ENCODE peak calls at places on chromosomes 1 and 21, in six cellular contexts. One of them, this sample, is unnamed.
A peak's percentile ranks its signal among the peaks of the same experiment; 100 is the strongest.

GRCh38 chr21:31983120-31983519 is 110.3 kb downstream of the HUNK start:
- DNase-seq in uterus: no peak
- DNase-seq in body of pancreas: peak; percentile 73
- DNase-seq in cardiac muscle cell: no peak
- DNase-seq in stomach: no peak
- DNase-seq in right lobe of liver: peak; percentile 84
- DNase-seq in this sample: no peak

GRCh38 chr21:38467911-38468310 is 30.4 kb downstream of the ERG start:
- DNase-seq in body of pancreas: no peak
- DNase-seq in stomach: no peak
- DNase-seq in uterus: no peak
- DNase-seq in right lobe of liver: no peak
- DNase-seq in cardiac muscle cell: no peak
- DNase-seq in this sample: no peak

GRCh38 chr1:174682419-174683008 is 234.8 kb downstream of the GPR52 start:
- DNase-seq in right lobe of liver: no peak
- DNase-seq in cardiac muscle cell: no peak
- DNase-seq in uterus: no peak
- DNase-seq in body of pancreas: no peak
- DNase-seq in stomach: no peak
- DNase-seq in this sample: no peak

GRCh38 chr1:240947438-240948224 is 335.7 kb upstream of the GREM2 start:
- DNase-seq in cardiac muscle cell: no peak
- DNase-seq in body of pancreas: no peak
- DNase-seq in right lobe of liver: no peak
- DNase-seq in uterus: no peak
- DNase-seq in stomach: no peak
- DNase-seq in this sample: no peak

GRCh38 chr21:44615881-44616590 is 4.2 kb downstream of the KRTAP10-8 start:
- DNase-seq in stomach: no peak
- DNase-seq in uterus: no peak
- DNase-seq in right lobe of liver: no peak
- DNase-seq in body of pancreas: no peak
- DNase-seq in cardiac muscle cell: no peak
- DNase-seq in this sample: no peak

GRCh38 chr1:209402697-209403096 is 180.8 kb upstream of the CAMK1G start:
- DNase-seq in uterus: no peak
- DNase-seq in stomach: no peak
- DNase-seq in body of pancreas: no peak
- DNase-seq in right lobe of liver: no peak
- DNase-seq in cardiac muscle cell: no peak
- DNase-seq in this sample: no peak

GRCh38 chr1:165650981-165651625 is 20.1 kb downstream of the MGST3 start:
- DNase-seq in right lobe of liver: no peak
- DNase-seq in cardiac muscle cell: no peak
- DNase-seq in stomach: no peak
- DNase-seq in body of pancreas: no peak
- DNase-seq in uterus: no peak
- DNase-seq in this sample: no peak

GRCh38 chr1:221742555-221743415 is 896 bp upstream of the DUSP10 start:
- DNase-seq in body of pancreas: peak; percentile 92
- DNase-seq in uterus: peak; percentile 73
- DNase-seq in right lobe of liver: peak; percentile 96
- DNase-seq in cardiac muscle cell: peak; percentile 80
- DNase-seq in stomach: peak; percentile 83
- DNase-seq in this sample: peak; percentile 96

GRCh38 chr1:186481303-186481888 is 20.5 kb upstream of the PDC start:
- DNase-seq in body of pancreas: no peak
- DNase-seq in uterus: no peak
- DNase-seq in right lobe of liver: no peak
- DNase-seq in stomach: no peak
- DNase-seq in cardiac muscle cell: no peak
- DNase-seq in this sample: no peak

GRCh38 chr1:88730132-88730675 is 46.1 kb downstream of the PKN2 start:
- DNase-seq in body of pancreas: peak; percentile 5
- DNase-seq in uterus: no peak
- DNase-seq in right lobe of liver: no peak
- DNase-seq in stomach: no peak
- DNase-seq in cardiac muscle cell: no peak
- DNase-seq in this sample: no peak

GRCh38 chr1:86648255-86648654 is 56.1 kb upstream of the SH3GLB1 start:
- DNase-seq in right lobe of liver: no peak
- DNase-seq in uterus: no peak
- DNase-seq in stomach: no peak
- DNase-seq in body of pancreas: no peak
- DNase-seq in cardiac muscle cell: no peak
- DNase-seq in this sample: no peak

GRCh38 chr1:54323324-54323739 is 82.9 kb downstream of the SSBP3 start:
- DNase-seq in cardiac muscle cell: no peak
- DNase-seq in body of pancreas: peak; percentile 36
- DNase-seq in right lobe of liver: peak; percentile 51
- DNase-seq in uterus: no peak
- DNase-seq in stomach: peak; percentile 70
- DNase-seq in this sample: no peak
- H3K4me1 ChIP-seq in cardiac muscle cell: peaks cover 58% of the 10 kb centered on the region
- H3K4me1 ChIP-seq in body of pancreas: peaks cover 9% of the 10 kb centered on the region
- H3K4me1 ChIP-seq in right lobe of liver: no peaks in the 10 kb centered on the region
- H3K4me1 ChIP-seq in uterus: peaks cover 41% of the 10 kb centered on the region
- H3K4me1 ChIP-seq in stomach: peaks cover 54% of the 10 kb centered on the region
- H3K4me1 ChIP-seq in this sample: peaks cover 41% of the 10 kb centered on the region

GRCh38 chr21:33969600-33969999 is 54.0 kb upstream of the ATP5PO start:
- DNase-seq in body of pancreas: no peak
- DNase-seq in stomach: no peak
- DNase-seq in uterus: no peak
- DNase-seq in cardiac muscle cell: no peak
- DNase-seq in right lobe of liver: no peak
- DNase-seq in this sample: no peak
- H3K4me3 ChIP-seq in body of pancreas: no peak overlapping the region
- H3K4me3 ChIP-seq in stomach: no peak overlapping the region
- H3K4me3 ChIP-seq in uterus: no peak overlapping the region
- H3K4me3 ChIP-seq in cardiac muscle cell: no peak overlapping the region
- H3K4me3 ChIP-seq in right lobe of liver: no peak overlapping the region
- H3K4me3 ChIP-seq in this sample: no peak overlapping the region

GRCh38 chr1:27408151-27408550 is 15.7 kb downstream of the GPR3 start:
- DNase-seq in stomach: no peak
- DNase-seq in body of pancreas: no peak
- DNase-seq in cardiac muscle cell: no peak
- DNase-seq in uterus: no peak
- DNase-seq in right lobe of liver: no peak
- DNase-seq in this sample: no peak
- H3K4me1 ChIP-seq in stomach: peaks cover 27% of the 10 kb centered on the region
- H3K4me1 ChIP-seq in body of pancreas: no peaks in the 10 kb centered on the region
- H3K4me1 ChIP-seq in cardiac muscle cell: peaks cover 13% of the 10 kb centered on the region
- H3K4me1 ChIP-seq in uterus: peaks cover 15% of the 10 kb centered on the region
- H3K4me1 ChIP-seq in right lobe of liver: no peaks in the 10 kb centered on the region
- H3K4me1 ChIP-seq in this sample: peaks cover 49% of the 10 kb centered on the region

DNA sequence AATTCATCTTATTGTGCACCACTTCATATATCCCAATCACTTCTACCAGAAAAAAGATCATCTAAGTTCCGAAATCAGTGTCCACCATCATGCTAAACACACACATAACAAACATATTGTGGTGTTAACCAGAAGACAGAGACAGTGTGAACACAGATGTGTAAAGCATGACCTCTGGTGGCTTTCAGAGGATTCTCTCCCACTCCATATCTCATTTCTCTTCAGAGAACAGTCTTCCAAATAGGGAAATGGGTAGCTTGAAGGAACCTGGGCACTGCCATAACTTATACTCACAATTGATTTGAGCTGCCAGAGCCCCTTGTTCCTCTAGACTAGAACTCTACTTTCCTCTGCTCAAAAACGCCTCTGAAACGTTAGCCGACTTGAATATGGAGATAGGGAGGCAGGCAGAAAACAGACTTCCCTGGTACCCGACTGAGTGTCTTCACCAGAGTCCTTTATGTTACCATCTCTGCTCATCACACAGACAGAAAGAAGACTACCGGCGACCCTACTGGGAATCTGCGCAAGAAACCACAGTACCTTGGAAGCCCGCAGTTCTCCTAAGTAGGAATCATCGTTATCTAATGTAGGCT is 1.8 kb upstream of the ELAPOR1 start:
- DNase-seq in uterus: no peak
- DNase-seq in stomach: no peak
- DNase-seq in body of pancreas: no peak
- DNase-seq in right lobe of liver: no peak
- DNase-seq in cardiac muscle cell: no peak
- DNase-seq in this sample: no peak
- H3K4me3 ChIP-seq in uterus: peak overlapping the region; percentile 27
- H3K4me3 ChIP-seq in stomach: peak overlapping the region; percentile 53
- H3K4me3 ChIP-seq in body of pancreas: no peak overlapping the region
- H3K4me3 ChIP-seq in right lobe of liver: no peak overlapping the region
- H3K4me3 ChIP-seq in cardiac muscle cell: no peak overlapping the region
- H3K4me3 ChIP-seq in this sample: no peak overlapping the region

GRCh38 chr21:41136286-41136685 is 31.7 kb upstream of the BACE2 start:
- DNase-seq in uterus: no peak
- DNase-seq in body of pancreas: no peak
- DNase-seq in right lobe of liver: no peak
- DNase-seq in stomach: no peak
- DNase-seq in cardiac muscle cell: no peak
- DNase-seq in this sample: no peak

GRCh38 chr21:41137401-41137800 is 30.6 kb upstream of the BACE2 start:
- DNase-seq in body of pancreas: no peak
- DNase-seq in stomach: no peak
- DNase-seq in cardiac muscle cell: no peak
- DNase-seq in uterus: no peak
- DNase-seq in right lobe of liver: no peak
- DNase-seq in this sample: no peak

GRCh38 chr21:41137889-41138288 is 30.1 kb upstream of the BACE2 start:
- DNase-seq in stomach: no peak
- DNase-seq in cardiac muscle cell: no peak
- DNase-seq in body of pancreas: no peak
- DNase-seq in uterus: no peak
- DNase-seq in right lobe of liver: no peak
- DNase-seq in this sample: no peak

GRCh38 chr21:41133896-41134522 is 34.0 kb upstream of the BACE2 start:
- DNase-seq in cardiac muscle cell: peak; percentile 48
- DNase-seq in right lobe of liver: no peak
- DNase-seq in stomach: no peak
- DNase-seq in body of pancreas: no peak
- DNase-seq in uterus: no peak
- DNase-seq in this sample: no peak

DNA sequence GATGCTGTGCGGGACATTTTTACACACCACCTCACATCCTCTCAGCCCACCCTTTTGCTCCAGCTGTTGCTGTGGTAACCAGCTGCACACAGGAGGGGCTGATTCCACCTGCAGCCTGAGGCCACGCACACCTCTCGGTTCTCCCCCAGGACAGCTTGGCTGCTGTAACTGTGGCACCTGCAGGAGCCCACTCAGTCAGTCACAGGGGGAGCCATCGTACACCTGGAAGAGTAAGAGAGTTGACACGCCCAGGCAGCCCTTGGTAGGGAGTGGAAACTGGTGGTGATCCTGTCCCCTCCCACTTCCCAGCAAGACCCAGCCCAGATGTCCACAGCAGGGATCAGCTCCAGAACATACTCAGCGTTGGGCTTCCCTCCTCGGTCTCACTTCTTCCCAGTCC is 32.2 kb upstream of the BACE2 start:
- DNase-seq in stomach: no peak
- DNase-seq in uterus: no peak
- DNase-seq in body of pancreas: no peak
- DNase-seq in right lobe of liver: no peak
- DNase-seq in cardiac muscle cell: no peak
- DNase-seq in this sample: no peak
- H3K4me1 ChIP-seq in stomach: no peaks in the 10 kb centered on the region
- H3K4me1 ChIP-seq in uterus: no peaks in the 10 kb centered on the region
- H3K4me1 ChIP-seq in body of pancreas: peaks cover 12% of the 10 kb centered on the region
- H3K4me1 ChIP-seq in right lobe of liver: no peaks in the 10 kb centered on the region
- H3K4me1 ChIP-seq in cardiac muscle cell: no peaks in the 10 kb centered on the region
- H3K4me1 ChIP-seq in this sample: no peaks in the 10 kb centered on the region

DNA sequence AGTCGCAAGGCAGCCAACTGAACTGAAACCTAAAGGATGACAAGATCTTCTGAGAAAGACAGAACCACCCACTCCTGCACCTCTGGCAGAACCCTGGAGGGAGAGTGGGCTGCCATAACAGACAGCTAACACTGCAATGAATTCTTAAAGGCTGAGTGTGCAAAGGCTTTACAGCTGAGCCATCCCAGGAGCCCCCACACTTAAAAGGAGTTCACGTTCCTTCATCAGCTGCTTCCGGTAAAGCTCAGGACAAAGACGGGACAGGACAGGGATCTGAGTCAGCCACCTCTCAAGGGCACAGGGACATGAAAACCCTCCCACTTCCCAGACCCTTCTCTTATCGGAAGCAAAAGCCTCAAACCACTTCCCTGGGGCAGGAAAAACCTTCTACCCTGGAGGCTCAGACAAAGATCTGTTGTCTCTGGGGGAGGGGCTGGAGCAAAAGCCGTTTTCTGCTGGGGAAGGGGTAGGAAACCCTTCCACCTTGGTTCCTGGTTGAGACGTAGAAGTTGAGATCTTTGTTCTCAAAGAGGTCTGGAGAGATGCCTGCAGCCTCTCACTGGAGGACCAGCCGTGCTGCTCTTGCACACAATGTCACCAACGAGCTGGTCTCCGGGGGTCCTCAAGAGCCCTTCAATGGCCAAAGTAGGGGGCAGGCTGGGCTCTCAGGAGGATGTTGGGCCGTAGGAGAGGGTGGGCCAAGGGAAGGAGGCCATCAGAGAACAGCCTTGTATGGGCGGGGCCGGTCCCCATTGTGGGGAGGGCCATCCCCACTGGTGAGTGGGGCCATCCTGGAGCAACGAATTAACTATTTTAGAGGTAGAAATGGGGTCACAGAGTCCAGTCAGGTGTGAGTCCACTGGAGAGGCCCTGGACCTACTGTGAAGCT is 452.4 kb downstream of the PTPRU start:
- DNase-seq in uterus: no peak
- DNase-seq in cardiac muscle cell: no peak
- DNase-seq in right lobe of liver: no peak
- DNase-seq in body of pancreas: peak; percentile 7
- DNase-seq in stomach: no peak
- DNase-seq in this sample: no peak
- H3K4me3 ChIP-seq in uterus: no peak overlapping the region
- H3K4me3 ChIP-seq in cardiac muscle cell: no peak overlapping the region
- H3K4me3 ChIP-seq in right lobe of liver: no peak overlapping the region
- H3K4me3 ChIP-seq in body of pancreas: no peak overlapping the region
- H3K4me3 ChIP-seq in stomach: no peak overlapping the region
- H3K4me3 ChIP-seq in this sample: no peak overlapping the region

GRCh38 chr1:230268371-230269170 is 157.6 kb downstream of the PGBD5 start:
- DNase-seq in right lobe of liver: no peak
- DNase-seq in body of pancreas: peak; percentile 67
- DNase-seq in uterus: no peak
- DNase-seq in stomach: no peak
- DNase-seq in cardiac muscle cell: peak; percentile 81
- DNase-seq in this sample: peak; percentile 48
- H3K4me1 ChIP-seq in right lobe of liver: no peaks in the 10 kb centered on the region
- H3K4me1 ChIP-seq in body of pancreas: peaks cover 45% of the 10 kb centered on the region
- H3K4me1 ChIP-seq in uterus: no peaks in the 10 kb centered on the region
- H3K4me1 ChIP-seq in stomach: peaks cover 25% of the 10 kb centered on the region
- H3K4me1 ChIP-seq in cardiac muscle cell: peaks cover 18% of the 10 kb centered on the region
- H3K4me1 ChIP-seq in this sample: peaks cover 19% of the 10 kb centered on the region

DNA sequence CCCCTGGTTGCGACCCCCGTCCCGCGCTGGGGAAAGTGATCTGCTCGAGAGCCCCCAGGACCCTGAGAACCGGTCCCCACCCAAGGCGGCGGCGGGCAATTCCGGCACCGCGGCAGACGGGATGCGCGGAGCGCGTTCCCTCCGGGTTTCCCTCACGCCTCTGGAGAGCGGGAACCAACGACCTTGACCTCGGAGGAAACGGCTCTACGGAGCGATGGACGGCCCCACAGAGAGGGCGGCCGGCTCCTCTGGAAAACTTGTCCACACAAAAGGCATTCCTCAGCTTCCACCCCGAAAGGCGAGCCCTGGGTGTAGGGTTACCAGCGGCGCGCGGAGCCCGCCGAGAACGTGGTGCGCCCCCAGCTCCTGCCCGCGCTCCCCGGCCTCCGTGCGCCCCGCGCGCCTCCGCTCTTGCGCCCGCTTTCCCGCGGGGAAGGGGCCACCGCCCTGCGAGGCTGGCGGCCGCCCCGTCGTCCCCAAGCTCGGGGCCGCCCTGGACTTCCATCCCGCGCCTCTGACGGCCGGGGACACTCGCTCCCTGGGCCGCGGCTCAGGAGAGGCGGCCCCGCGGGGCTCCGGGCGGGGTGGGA is 391 bp upstream of the KIAA1614 start:
- DNase-seq in uterus: peak; percentile 36
- DNase-seq in right lobe of liver: no peak
- DNase-seq in cardiac muscle cell: peak; percentile 68
- DNase-seq in stomach: no peak
- DNase-seq in body of pancreas: no peak
- DNase-seq in this sample: no peak
- H3K4me3 ChIP-seq in uterus: peak overlapping the region; percentile 67
- H3K4me3 ChIP-seq in right lobe of liver: peak overlapping the region; percentile 49
- H3K4me3 ChIP-seq in cardiac muscle cell: peak overlapping the region; percentile 23
- H3K4me3 ChIP-seq in stomach: peak overlapping the region; percentile 51
- H3K4me3 ChIP-seq in body of pancreas: peak overlapping the region; percentile 3
- H3K4me3 ChIP-seq in this sample: peak overlapping the region; percentile 71